ENCODE peak calls at places on chromosomes 3 and 15, in four cellular contexts. D, W, E and C are unnamed samples.

GRCh38 chr3:129688310-129688895 is 81.9 kb upstream of the PLXND1 start:
- DNase-seq in D (no peak), W (peak), E (peak), C (no peak)

GRCh38 chr15:92807971-92808571 is 92.1 kb upstream of the CHD2 start:
- DNase-seq in D (no peak), W (no peak), E (no peak), C (no peak)

GRCh38 chr15:94412979-94413741 is 181.8 kb downstream of the MCTP2 start:
- DNase-seq in D (no peak), W (no peak), E (peak), C (no peak)

GRCh38 chr3:77147836-77148578 is 108.1 kb downstream of the ROBO2 start:
- DNase-seq in D (no peak), W (peak), E (no peak), C (no peak)

GRCh38 chr3:98986073-98986472 is 84.6 kb upstream of the DCBLD2 start:
- DNase-seq in D (peak), W (peak), E (peak), C (peak)

GRCh38 chr3:78139166-78139565 is 1099.3 kb downstream of the ROBO2 start:
- DNase-seq in D (peak), W (peak), E (peak), C (peak)

GRCh38 chr15:38193496-38193895 is 59.1 kb upstream of the SPRED1 start:
- DNase-seq in D (no peak), W (no peak), E (no peak), C (no peak)

GRCh38 chr3:174540536-174540935 is 318.6 kb upstream of the NAALADL2 start:
- DNase-seq in D (no peak), W (no peak), E (no peak), C (no peak)

GRCh38 chr3:51581529-51581928 is 43.0 kb downstream of the RAD54L2 start:
- DNase-seq in D (no peak), W (peak), E (peak), C (no peak)

GRCh38 chr3:157354722-157355121 is 81.9 kb upstream of the PTX3 start:
- DNase-seq in D (no peak), W (no peak), E (peak), C (no peak)

GRCh38 chr3:46693897-46694235 is 387 bp upstream of the ALS2CL start:
- DNase-seq in D (no peak), W (no peak), E (no peak), C (no peak)

GRCh38 chr3:167575000-167575399 is 78.7 kb downstream of the WDR49 start:
- DNase-seq in D (no peak), W (no peak), E (no peak), C (no peak)

GRCh38 chr3:59064276-59064675 is 14.5 kb upstream of the CFAP20DC start:
- DNase-seq in D (no peak), W (no peak), E (no peak), C (no peak)
- TF ChIP-seq CTCF in D (no peak), W (peak), E (no peak), C (peak)

GRCh38 chr3:113212155-113212844 is 943 bp downstream of the BOC start:
- DNase-seq in D (no peak), W (no peak), E (no peak), C (no peak)
- H3K4me3 ChIP-seq in D (peak), W (peak), E (peak), C (peak)

DNA sequence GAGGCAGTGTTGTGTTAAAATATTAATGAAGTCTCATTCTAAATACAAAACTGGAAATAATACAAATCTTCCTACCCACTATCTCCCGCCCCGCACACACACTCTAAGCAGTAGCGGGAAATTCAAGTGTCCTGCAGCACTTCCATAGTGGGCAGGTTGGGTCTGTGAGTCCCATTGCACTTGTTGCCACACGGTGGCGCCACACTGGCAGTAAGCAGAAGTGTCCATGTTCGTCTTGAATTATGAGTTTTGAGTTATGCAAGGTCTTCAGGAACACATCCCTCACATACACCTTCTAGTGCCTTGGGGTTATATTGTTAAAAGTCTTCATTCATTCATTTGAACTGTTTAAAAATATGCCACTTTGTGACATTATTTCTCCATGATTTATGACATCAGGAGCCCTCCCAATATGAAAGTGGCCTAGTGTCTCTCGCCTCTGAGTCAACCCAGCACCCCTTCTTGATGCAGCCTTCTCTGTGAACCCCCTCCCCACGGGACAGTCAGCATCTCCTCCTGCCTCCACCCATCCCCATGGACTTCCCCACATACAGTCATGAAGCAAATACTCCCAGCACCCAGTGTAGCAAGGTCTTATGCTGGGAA is 17.6 kb upstream of the CCDC174 start:
- DNase-seq in D (peak), W (peak), E (peak), C (no peak)
- TF ChIP-seq CTCF in D (peak), W (peak), E (peak), C (peak)

GRCh38 chr3:39803956-39804355 is 5.5 kb upstream of the MYRIP start:
- DNase-seq in D (no peak), W (no peak), E (no peak), C (no peak)

GRCh38 chr3:39806820-39807219 is 2.6 kb upstream of the MYRIP start:
- DNase-seq in D (no peak), W (no peak), E (no peak), C (no peak)

GRCh38 chr3:39805650-39806049 is 3.8 kb upstream of the MYRIP start:
- DNase-seq in D (no peak), W (no peak), E (no peak), C (no peak)

GRCh38 chr3:39808467-39809180 is 785 bp upstream of the MYRIP start:
- DNase-seq in D (no peak), W (no peak), E (no peak), C (no peak)

GRCh38 chr3:39804951-39805350 is 4.5 kb upstream of the MYRIP start:
- DNase-seq in D (no peak), W (no peak), E (no peak), C (no peak)
- H3K4me3 ChIP-seq in D (no peak), W (no peak), E (no peak), C (no peak)

GRCh38 chr3:15287565-15288330 is 44.6 kb downstream of the SH3BP5 start:
- DNase-seq in D (peak), W (peak), E (peak), C (no peak)

GRCh38 chr3:15288331-15288726 is 44.1 kb downstream of the SH3BP5 start:
- DNase-seq in D (no peak), W (no peak), E (no peak), C (no peak)

GRCh38 chr3:15283702-15284101 is 48.7 kb downstream of the SH3BP5 start:
- DNase-seq in D (no peak), W (no peak), E (no peak), C (no peak)

GRCh38 chr3:15284121-15284889 is 48.1 kb downstream of the SH3BP5 start:
- DNase-seq in D (no peak), W (no peak), E (no peak), C (no peak)

GRCh38 chr3:15286022-15286421 is 46.4 kb downstream of the SH3BP5 start:
- DNase-seq in D (no peak), W (no peak), E (no peak), C (no peak)
- TF ChIP-seq CTCF in D (no peak), W (no peak), E (no peak), C (no peak)

DNA sequence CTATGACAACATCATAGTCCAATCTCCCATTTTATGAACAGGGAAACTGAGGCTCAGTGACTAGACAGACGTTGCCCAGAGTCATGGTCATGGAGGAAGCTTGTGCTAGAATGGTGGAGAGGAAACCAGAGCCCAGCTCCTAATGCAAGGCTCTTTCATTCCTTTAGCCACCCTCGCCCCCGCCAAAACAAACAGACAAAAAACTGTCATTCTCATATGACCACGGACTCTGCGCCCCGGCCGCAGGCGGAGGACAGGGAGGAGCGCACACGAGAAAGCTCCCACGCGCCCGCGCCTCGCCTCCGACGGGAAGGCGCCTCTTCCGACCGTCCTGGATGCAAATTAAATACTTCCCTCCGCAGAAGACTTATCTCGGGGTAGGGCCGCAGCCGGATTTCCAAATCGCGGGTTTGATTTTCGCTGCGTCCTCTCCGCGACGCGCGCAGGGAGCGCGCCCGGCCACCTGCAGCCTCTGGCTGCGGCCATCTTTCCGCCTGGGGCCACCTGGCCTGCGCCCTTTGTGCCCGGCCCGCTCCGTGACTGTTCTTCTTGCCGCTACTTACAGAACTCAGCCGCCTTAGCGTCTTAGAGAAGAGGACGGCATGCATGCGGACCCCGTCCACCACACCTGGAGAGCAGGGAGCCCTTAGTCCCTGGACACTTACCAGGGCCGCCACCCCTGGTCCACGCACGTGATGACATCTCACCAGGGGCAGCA is 646 bp upstream of the ATP13A3 start:
- DNase-seq in D (no peak), W (no peak), E (no peak), C (no peak)
- H3K4me3 ChIP-seq in D (peak), W (peak), E (peak), C (peak)

DNA sequence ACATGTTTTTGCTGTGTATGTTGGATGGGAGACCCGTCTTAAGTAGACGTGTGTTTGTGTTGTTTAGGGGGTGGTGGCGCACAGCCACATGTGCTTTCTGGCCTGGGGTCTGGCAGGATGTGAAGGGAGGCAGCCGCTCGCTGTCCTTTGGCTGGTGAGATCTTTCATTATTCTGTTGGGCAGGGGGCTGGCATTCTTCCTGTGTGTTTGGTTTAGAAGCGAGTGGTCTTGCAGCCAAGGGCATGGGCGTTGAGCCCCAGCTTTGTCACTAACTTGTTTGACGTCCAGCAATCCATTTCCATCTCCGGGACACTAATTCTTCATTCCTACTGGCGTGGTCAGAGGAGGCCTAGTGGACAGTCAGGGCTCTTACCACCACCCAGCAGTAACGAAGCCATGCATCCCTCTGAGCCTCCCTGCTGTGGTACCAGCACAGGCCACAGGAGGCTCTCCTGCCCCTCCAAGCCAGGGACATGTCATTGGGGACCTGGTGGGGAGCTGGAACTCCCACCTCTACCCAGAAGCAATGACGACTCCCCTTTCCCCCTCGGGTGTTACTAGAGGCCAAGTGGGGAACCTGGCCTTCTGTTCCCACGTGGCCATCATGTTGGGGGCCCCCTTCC is 10.7 kb downstream of the THSD4 start:
- DNase-seq in D (no peak), W (peak), E (peak), C (no peak)
- TF ChIP-seq CTCF in D (peak), W (peak), E (peak), C (peak)

DNA sequence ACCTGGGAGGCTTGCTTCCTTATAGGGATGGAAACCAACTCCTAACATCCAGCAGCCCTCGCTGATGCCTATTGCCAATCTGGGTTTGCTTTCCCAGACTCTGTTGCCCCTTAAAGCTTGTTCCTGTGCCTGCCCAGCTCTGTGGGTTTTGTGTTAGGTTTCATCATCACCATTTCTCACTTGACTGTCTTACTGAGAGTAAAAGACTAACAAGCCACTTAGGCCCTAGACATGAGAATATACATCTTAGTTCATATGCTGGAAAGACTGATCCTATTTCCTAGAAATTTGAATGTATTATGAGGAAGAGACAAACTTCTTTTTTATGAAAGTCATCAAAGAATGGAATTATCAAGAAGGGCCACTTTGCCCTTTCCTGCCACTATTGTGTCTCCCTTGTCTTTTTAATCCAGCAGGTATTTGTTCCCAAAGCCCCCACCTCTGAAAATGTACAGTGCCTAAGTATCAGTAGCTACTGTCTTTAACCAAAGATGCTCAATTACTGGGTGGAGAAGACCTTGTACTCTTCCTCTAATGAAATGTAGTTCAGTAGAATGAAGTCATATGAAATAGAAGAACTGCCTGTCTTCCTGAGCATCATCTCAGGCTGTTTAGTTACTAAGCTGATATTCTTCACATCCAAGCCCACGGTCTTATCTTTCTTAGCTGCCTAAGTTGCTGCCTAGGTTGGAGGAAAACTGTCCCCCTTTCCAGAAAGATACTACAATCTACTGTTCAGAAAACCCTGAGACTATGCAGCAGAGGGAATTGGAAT is 59.8 kb upstream of the ZPLD1 start:
- DNase-seq in D (no peak), W (no peak), E (no peak), C (no peak)
- H3K4me3 ChIP-seq in D (no peak), W (no peak), E (no peak), C (no peak)